ENCODE peak calls at places on chromosomes 5 and 9, in nine cellular contexts. One of them, this sample, is unnamed.

GRCh38 chr5:139642891-139643871 is 5.0 kb upstream of the CXXC5 start:
- DNase-seq in fibroblast of the aortic adventitia: no peak
- DNase-seq in lower leg skin: no peak
- DNase-seq in A549: no peak
- DNase-seq in lower lobe of right lung: no peak
- DNase-seq in left lung: no peak
- DNase-seq in CD8-positive, alpha-beta T cell: no peak
- DNase-seq in fibroblast of mammary gland: no peak
- DNase-seq in spleen: peak
- DNase-seq in this sample: peak

GRCh38 chr9:136732446-136733178 is 10.1 kb downstream of the LCN10 start:
- DNase-seq in A549: no peak
- DNase-seq in spleen: no peak
- DNase-seq in lower leg skin: no peak
- DNase-seq in fibroblast of the aortic adventitia: no peak
- DNase-seq in fibroblast of mammary gland: no peak
- DNase-seq in left lung: peak
- DNase-seq in lower lobe of right lung: no peak
- DNase-seq in CD8-positive, alpha-beta T cell: no peak
- DNase-seq in this sample: no peak

GRCh38 chr9:76302947-76303550 is 91.2 kb downstream of the RFK start:
- DNase-seq in CD8-positive, alpha-beta T cell: no peak
- DNase-seq in fibroblast of the aortic adventitia: peak
- DNase-seq in spleen: no peak
- DNase-seq in lower lobe of right lung: no peak
- DNase-seq in left lung: no peak
- DNase-seq in A549: peak
- DNase-seq in fibroblast of mammary gland: peak
- DNase-seq in lower leg skin: no peak
- DNase-seq in this sample: peak

GRCh38 chr5:132009706-132010405 is 1.6 kb downstream of the ACSL6 start:
- DNase-seq in left lung: no peak
- DNase-seq in lower lobe of right lung: peak
- DNase-seq in A549: no peak
- DNase-seq in fibroblast of mammary gland: no peak
- DNase-seq in spleen: peak
- DNase-seq in fibroblast of the aortic adventitia: no peak
- DNase-seq in lower leg skin: no peak
- DNase-seq in CD8-positive, alpha-beta T cell: peak
- DNase-seq in this sample: no peak

GRCh38 chr5:139439013-139439903 is at the start of gene DNAJC18:
- DNase-seq in lower leg skin: peak
- DNase-seq in lower lobe of right lung: peak
- DNase-seq in A549: peak
- DNase-seq in spleen: peak
- DNase-seq in left lung: peak
- DNase-seq in fibroblast of the aortic adventitia: peak
- DNase-seq in CD8-positive, alpha-beta T cell: peak
- DNase-seq in fibroblast of mammary gland: peak
- DNase-seq in this sample: peak

GRCh38 chr5:103808464-103809106 is 246.0 kb upstream of the NUDT12 start:
- DNase-seq in fibroblast of mammary gland: peak
- DNase-seq in fibroblast of the aortic adventitia: peak
- DNase-seq in left lung: no peak
- DNase-seq in spleen: no peak
- DNase-seq in CD8-positive, alpha-beta T cell: no peak
- DNase-seq in A549: peak
- DNase-seq in lower lobe of right lung: no peak
- DNase-seq in lower leg skin: no peak
- DNase-seq in this sample: peak

GRCh38 chr9:121153642-121154041 is 48.0 kb downstream of the RAB14 start:
- DNase-seq in lower lobe of right lung: no peak
- DNase-seq in spleen: no peak
- DNase-seq in fibroblast of mammary gland: no peak
- DNase-seq in fibroblast of the aortic adventitia: peak
- DNase-seq in CD8-positive, alpha-beta T cell: no peak
- DNase-seq in left lung: no peak
- DNase-seq in lower leg skin: no peak
- DNase-seq in A549: no peak
- DNase-seq in this sample: peak

GRCh38 chr5:127793052-127793451 is 89.9 kb downstream of the CCDC192 start:
- DNase-seq in spleen: no peak
- DNase-seq in CD8-positive, alpha-beta T cell: no peak
- DNase-seq in left lung: no peak
- DNase-seq in A549: no peak
- DNase-seq in fibroblast of the aortic adventitia: no peak
- DNase-seq in fibroblast of mammary gland: no peak
- DNase-seq in lower leg skin: no peak
- DNase-seq in lower lobe of right lung: no peak
- DNase-seq in this sample: no peak

GRCh38 chr9:6354072-6354686 is 26.0 kb downstream of the TPD52L3 start:
- DNase-seq in spleen: no peak
- DNase-seq in lower leg skin: no peak
- DNase-seq in left lung: no peak
- DNase-seq in fibroblast of the aortic adventitia: peak
- DNase-seq in fibroblast of mammary gland: peak
- DNase-seq in lower lobe of right lung: no peak
- DNase-seq in CD8-positive, alpha-beta T cell: peak
- DNase-seq in A549: peak
- DNase-seq in this sample: peak

DNA sequence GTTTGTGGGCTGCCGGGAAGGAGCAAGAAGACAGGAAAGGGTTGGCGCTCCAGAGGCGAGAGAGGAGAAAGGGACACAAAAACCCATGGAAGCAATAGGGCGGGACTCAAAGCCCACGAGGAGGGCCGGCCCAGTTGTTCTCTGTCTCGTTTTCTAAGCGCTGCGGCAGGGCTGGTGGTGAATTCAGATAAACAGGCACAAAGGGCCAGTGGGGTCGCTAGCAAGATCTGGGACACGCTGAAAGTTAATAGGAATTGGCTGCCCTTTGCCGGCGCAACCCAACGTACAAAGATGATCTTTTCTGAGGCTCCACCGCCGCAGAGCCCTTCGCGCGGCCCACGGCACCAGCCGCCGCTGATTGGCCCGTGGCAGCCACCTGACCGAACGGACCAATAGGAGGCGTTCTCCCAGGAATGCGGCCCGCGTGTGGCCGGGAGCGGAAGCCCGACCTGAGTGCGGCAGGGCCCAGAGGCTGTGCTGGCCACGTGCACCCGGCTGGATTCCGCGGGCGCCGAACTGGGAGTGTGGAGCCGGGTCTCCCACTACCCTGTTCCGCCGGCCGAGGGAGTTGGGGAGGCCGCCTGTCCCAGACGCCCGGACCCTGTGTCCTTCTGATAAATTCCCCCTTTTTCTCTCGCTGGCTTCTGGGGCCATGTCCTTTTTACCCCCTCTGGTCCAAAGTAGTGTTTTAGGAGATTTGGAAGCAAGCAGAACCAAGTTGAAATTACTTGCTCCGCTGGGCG is 16.8 kb upstream of the NSD1 start:
- DNase-seq in spleen: peak
- DNase-seq in lower lobe of right lung: peak
- DNase-seq in fibroblast of mammary gland: peak
- DNase-seq in fibroblast of the aortic adventitia: peak
- DNase-seq in left lung: peak
- DNase-seq in A549: no peak
- DNase-seq in lower leg skin: peak
- DNase-seq in CD8-positive, alpha-beta T cell: peak
- DNase-seq in this sample: peak
- TF ChIP-seq CTCF in spleen: no peak
- TF ChIP-seq CTCF in lower lobe of right lung: peak
- TF ChIP-seq CTCF in fibroblast of mammary gland: no peak
- TF ChIP-seq CTCF in fibroblast of the aortic adventitia: no peak
- TF ChIP-seq CTCF in left lung: no peak
- TF ChIP-seq CTCF in A549: no peak
- TF ChIP-seq CTCF in lower leg skin: no peak
- TF ChIP-seq CTCF in CD8-positive, alpha-beta T cell: no peak
- TF ChIP-seq CTCF in this sample: no peak

GRCh38 chr9:117094493-117094892 is 320.4 kb downstream of the ASTN2 start:
- DNase-seq in left lung: no peak
- DNase-seq in fibroblast of the aortic adventitia: no peak
- DNase-seq in A549: no peak
- DNase-seq in CD8-positive, alpha-beta T cell: no peak
- DNase-seq in spleen: no peak
- DNase-seq in fibroblast of mammary gland: peak
- DNase-seq in lower leg skin: no peak
- DNase-seq in lower lobe of right lung: no peak
- DNase-seq in this sample: no peak

GRCh38 chr9:117088786-117089185 is 326.1 kb downstream of the ASTN2 start:
- DNase-seq in fibroblast of the aortic adventitia: no peak
- DNase-seq in lower leg skin: no peak
- DNase-seq in spleen: no peak
- DNase-seq in fibroblast of mammary gland: no peak
- DNase-seq in lower lobe of right lung: no peak
- DNase-seq in CD8-positive, alpha-beta T cell: no peak
- DNase-seq in left lung: no peak
- DNase-seq in A549: no peak
- DNase-seq in this sample: no peak

GRCh38 chr9:117088140-117088539 is 326.7 kb downstream of the ASTN2 start:
- DNase-seq in left lung: no peak
- DNase-seq in spleen: no peak
- DNase-seq in fibroblast of the aortic adventitia: no peak
- DNase-seq in fibroblast of mammary gland: no peak
- DNase-seq in lower lobe of right lung: no peak
- DNase-seq in A549: no peak
- DNase-seq in CD8-positive, alpha-beta T cell: no peak
- DNase-seq in lower leg skin: no peak
- DNase-seq in this sample: no peak

GRCh38 chr9:117092582-117092981 is 322.3 kb downstream of the ASTN2 start:
- DNase-seq in lower leg skin: no peak
- DNase-seq in fibroblast of the aortic adventitia: peak
- DNase-seq in CD8-positive, alpha-beta T cell: no peak
- DNase-seq in lower lobe of right lung: no peak
- DNase-seq in fibroblast of mammary gland: peak
- DNase-seq in A549: peak
- DNase-seq in left lung: no peak
- DNase-seq in spleen: no peak
- DNase-seq in this sample: peak

GRCh38 chr9:117091529-117091928 is 323.3 kb downstream of the ASTN2 start:
- DNase-seq in left lung: no peak
- DNase-seq in fibroblast of the aortic adventitia: no peak
- DNase-seq in lower leg skin: no peak
- DNase-seq in A549: no peak
- DNase-seq in fibroblast of mammary gland: no peak
- DNase-seq in spleen: no peak
- DNase-seq in lower lobe of right lung: no peak
- DNase-seq in CD8-positive, alpha-beta T cell: no peak
- DNase-seq in this sample: no peak
- H3K4me3 ChIP-seq in left lung: no peak
- H3K4me3 ChIP-seq in fibroblast of the aortic adventitia: no peak
- H3K4me3 ChIP-seq in lower leg skin: no peak
- H3K4me3 ChIP-seq in A549: no peak
- H3K4me3 ChIP-seq in fibroblast of mammary gland: no peak
- H3K4me3 ChIP-seq in spleen: no peak
- H3K4me3 ChIP-seq in lower lobe of right lung: no peak
- H3K4me3 ChIP-seq in CD8-positive, alpha-beta T cell: no peak
- H3K4me3 ChIP-seq in this sample: no peak

GRCh38 chr5:173016069-173016455 is 32.5 kb downstream of the ATP6V0E1 start:
- DNase-seq in fibroblast of mammary gland: no peak
- DNase-seq in A549: no peak
- DNase-seq in CD8-positive, alpha-beta T cell: peak
- DNase-seq in left lung: no peak
- DNase-seq in fibroblast of the aortic adventitia: no peak
- DNase-seq in spleen: no peak
- DNase-seq in lower lobe of right lung: no peak
- DNase-seq in lower leg skin: no peak
- DNase-seq in this sample: no peak

GRCh38 chr5:173012882-173013281 is 29.3 kb downstream of the ATP6V0E1 start:
- DNase-seq in left lung: peak
- DNase-seq in fibroblast of mammary gland: no peak
- DNase-seq in spleen: peak
- DNase-seq in A549: no peak
- DNase-seq in lower lobe of right lung: peak
- DNase-seq in fibroblast of the aortic adventitia: peak
- DNase-seq in lower leg skin: no peak
- DNase-seq in CD8-positive, alpha-beta T cell: no peak
- DNase-seq in this sample: no peak

GRCh38 chr5:173011602-173012001 is 28.0 kb downstream of the ATP6V0E1 start:
- DNase-seq in CD8-positive, alpha-beta T cell: no peak
- DNase-seq in spleen: no peak
- DNase-seq in A549: no peak
- DNase-seq in lower lobe of right lung: no peak
- DNase-seq in fibroblast of the aortic adventitia: no peak
- DNase-seq in fibroblast of mammary gland: no peak
- DNase-seq in lower leg skin: no peak
- DNase-seq in left lung: no peak
- DNase-seq in this sample: no peak

GRCh38 chr5:173010021-173010420 is 26.4 kb downstream of the ATP6V0E1 start:
- DNase-seq in spleen: no peak
- DNase-seq in A549: no peak
- DNase-seq in fibroblast of mammary gland: peak
- DNase-seq in lower leg skin: no peak
- DNase-seq in fibroblast of the aortic adventitia: peak
- DNase-seq in CD8-positive, alpha-beta T cell: peak
- DNase-seq in lower lobe of right lung: no peak
- DNase-seq in left lung: no peak
- DNase-seq in this sample: peak

DNA sequence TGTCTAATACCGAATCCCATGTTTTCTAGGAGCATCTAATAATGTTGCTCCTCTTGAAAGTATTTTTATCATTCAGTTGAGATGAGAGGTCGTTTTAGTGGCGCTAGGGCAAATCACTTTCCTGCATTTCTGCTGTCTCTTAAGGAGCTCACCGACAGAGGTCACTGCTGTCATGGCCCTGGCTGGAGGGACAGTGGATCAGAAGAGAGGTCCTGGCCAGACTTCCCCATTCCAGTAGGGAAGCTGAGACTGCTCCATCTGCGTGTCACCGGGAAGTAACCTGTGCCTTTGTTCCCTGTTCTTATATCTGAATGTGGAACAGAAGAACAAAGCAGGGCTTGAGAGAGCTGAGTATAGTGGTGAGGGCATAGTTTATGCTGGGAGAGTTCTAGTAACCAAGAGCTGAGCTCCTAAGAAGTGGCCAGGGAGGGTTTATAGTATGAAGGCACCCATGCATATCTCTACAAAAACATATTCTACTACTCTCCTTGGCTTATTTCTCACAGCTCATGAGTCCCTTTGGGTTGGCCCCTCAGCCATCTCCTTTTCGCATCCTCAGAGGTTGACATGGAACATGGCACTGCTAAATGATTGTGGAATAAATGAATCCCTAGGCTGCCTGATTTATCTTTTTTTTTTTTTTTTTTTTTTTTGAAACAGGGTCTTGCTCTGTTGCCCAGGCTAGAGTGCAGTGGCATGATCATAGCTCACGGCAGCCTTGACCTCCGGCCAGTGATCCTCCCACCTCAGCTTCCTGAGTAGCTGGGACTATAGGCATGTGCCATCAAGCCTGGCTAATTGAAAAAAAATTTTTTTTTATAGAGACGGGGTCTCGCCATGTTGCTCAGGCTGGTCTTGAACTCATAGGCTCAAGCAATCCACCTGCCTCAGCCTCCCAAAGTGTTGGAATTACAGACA is 27.2 kb downstream of the ATP6V0E1 start:
- DNase-seq in spleen: no peak
- DNase-seq in fibroblast of the aortic adventitia: peak
- DNase-seq in lower leg skin: peak
- DNase-seq in A549: no peak
- DNase-seq in left lung: no peak
- DNase-seq in fibroblast of mammary gland: peak
- DNase-seq in CD8-positive, alpha-beta T cell: peak
- DNase-seq in lower lobe of right lung: peak
- DNase-seq in this sample: no peak
- TF ChIP-seq CTCF in spleen: peak
- TF ChIP-seq CTCF in fibroblast of the aortic adventitia: peak
- TF ChIP-seq CTCF in lower leg skin: no peak
- TF ChIP-seq CTCF in A549: no peak
- TF ChIP-seq CTCF in left lung: peak
- TF ChIP-seq CTCF in fibroblast of mammary gland: peak
- TF ChIP-seq CTCF in CD8-positive, alpha-beta T cell: no peak
- TF ChIP-seq CTCF in lower lobe of right lung: peak
- TF ChIP-seq CTCF in this sample: no peak

GRCh38 chr9:134425815-134426214 is 99.6 kb downstream of the RXRA start:
- DNase-seq in spleen: no peak
- DNase-seq in left lung: no peak
- DNase-seq in fibroblast of the aortic adventitia: no peak
- DNase-seq in A549: no peak
- DNase-seq in lower leg skin: no peak
- DNase-seq in CD8-positive, alpha-beta T cell: no peak
- DNase-seq in fibroblast of mammary gland: no peak
- DNase-seq in lower lobe of right lung: no peak
- DNase-seq in this sample: no peak
- H3K4me3 ChIP-seq in spleen: no peak
- H3K4me3 ChIP-seq in left lung: no peak
- H3K4me3 ChIP-seq in fibroblast of the aortic adventitia: no peak
- H3K4me3 ChIP-seq in A549: no peak
- H3K4me3 ChIP-seq in lower leg skin: no peak
- H3K4me3 ChIP-seq in CD8-positive, alpha-beta T cell: no peak
- H3K4me3 ChIP-seq in fibroblast of mammary gland: no peak
- H3K4me3 ChIP-seq in lower lobe of right lung: no peak
- H3K4me3 ChIP-seq in this sample: no peak